ENCODE peak calls at places on chromosomes 12 and 14, in seven cellular contexts. S is Panc1, E is GM12878, R is GM23338, U is HepG2, C is K562, V is HCT116. F is an unnamed sample. For H3K36me3, the result is how much of the 10 kb centered on the place peaks cover.

GRCh38 chr12:57159341-57159740 is 11.9 kb upstream of the LRP1-AS start:
- ATAC-seq in S (no peak), E (no peak), R (no peak), U (no peak), C (no peak), V (no peak), F (peak)

GRCh38 chr14:63050694-63051093 is 5.4 kb upstream of the KCNH5 start:
- ATAC-seq in S (no peak), E (no peak), R (no peak), U (no peak), C (no peak), V (no peak), F (no peak)

GRCh38 chr12:123431951-123432886 is 4.3 kb downstream of the RILPL2 start:
- ATAC-seq in S (no peak), E (peak), R (no peak), U (no peak), C (no peak), V (no peak), F (no peak)

GRCh38 chr14:94394594-94395305 is 6.3 kb upstream of the SERPINA1 start:
- ATAC-seq in S (no peak), E (no peak), R (no peak), U (peak), C (no peak), V (no peak), F (peak)

GRCh38 chr14:68172216-68172615 is 352.6 kb downstream of the RAD51B start:
- ATAC-seq in S (no peak), E (no peak), R (no peak), U (peak), C (no peak), V (no peak), F (no peak)

GRCh38 chr14:90777830-90778467 is 38.3 kb downstream of the TTC7B start:
- ATAC-seq in S (no peak), E (no peak), R (no peak), U (no peak), C (peak), V (no peak), F (no peak)

GRCh38 chr12:5487971-5488955 is 56.4 kb downstream of the NTF3 start:
- ATAC-seq in S (no peak), E (no peak), R (no peak), U (no peak), C (no peak), V (no peak), F (no peak)

GRCh38 chr12:76519538-76519937 is 40.0 kb downstream of the OSBPL8 start:
- ATAC-seq in S (no peak), E (no peak), R (no peak), U (no peak), C (no peak), V (no peak), F (no peak)

GRCh38 chr12:69396041-69396440 is 36.5 kb downstream of the YEATS4 start:
- ATAC-seq in S (no peak), E (no peak), R (no peak), U (no peak), C (no peak), V (no peak), F (no peak)

GRCh38 chr12:107718606-107719005 is 33.0 kb downstream of the PWP1 start:
- ATAC-seq in S (no peak), E (peak), R (no peak), U (no peak), C (no peak), V (no peak), F (no peak)

GRCh38 chr12:92469837-92470236 is 233.0 kb upstream of the PLEKHG7 start:
- ATAC-seq in S (no peak), E (peak), R (no peak), U (no peak), C (no peak), V (no peak), F (no peak)

GRCh38 chr14:94681300-94682060 is 69.3 kb downstream of the SERPINA3 start:
- ATAC-seq in S (peak), E (peak), R (peak), U (peak), C (peak), V (peak), F (no peak)

GRCh38 chr14:73751157-73751691 is 37.0 kb upstream of the PNMA1 start:
- ATAC-seq in S (no peak), E (no peak), R (no peak), U (no peak), C (no peak), V (no peak), F (no peak)

GRCh38 chr14:73753887-73754880 is 40.0 kb upstream of the PNMA1 start:
- ATAC-seq in S (peak), E (peak), R (no peak), U (peak), C (peak), V (no peak), F (no peak)

GRCh38 chr14:73753043-73753886 is 39.1 kb upstream of the PNMA1 start:
- ATAC-seq in S (peak), E (peak), R (no peak), U (peak), C (peak), V (no peak), F (peak)

GRCh38 chr14:73750161-73750901 is 36.1 kb upstream of the PNMA1 start:
- ATAC-seq in S (no peak), E (no peak), R (no peak), U (no peak), C (no peak), V (no peak), F (no peak)

GRCh38 chr14:73752297-73752992 is 38.3 kb upstream of the PNMA1 start:
- ATAC-seq in S (peak), E (peak), R (peak), U (peak), C (no peak), V (peak), F (peak)
- H3K4me3 ChIP-seq in S (no peak), E (peak), R (no peak), U (no peak), C (no peak), V (no peak), F (no peak)

GRCh38 chr14:72970058-72970630 is 43.9 kb downstream of the DCAF4 start:
- ATAC-seq in S (no peak), E (no peak), R (no peak), U (no peak), C (no peak), V (no peak), F (no peak)

GRCh38 chr14:72970824-72971434 is 44.7 kb downstream of the DCAF4 start:
- ATAC-seq in S (no peak), E (no peak), R (no peak), U (no peak), C (no peak), V (no peak), F (peak)

GRCh38 chr14:72978856-72979255 is 48.0 kb downstream of the ZFYVE1 start:
- ATAC-seq in S (no peak), E (no peak), R (no peak), U (no peak), C (no peak), V (no peak), F (no peak)

GRCh38 chr14:72975776-72976175 is 49.5 kb downstream of the DCAF4 start:
- ATAC-seq in S (no peak), E (peak), R (peak), U (peak), C (peak), V (peak), F (no peak)

GRCh38 chr14:72974661-72975060 is 48.4 kb downstream of the DCAF4 start:
- ATAC-seq in S (no peak), E (no peak), R (no peak), U (no peak), C (no peak), V (no peak), F (no peak)
- H3K36me3 ChIP-seq in S (under half), E (under half), R (under half), U (under half), C (under half), V (under half), F (half or more)

GRCh38 chr12:49794021-49794420 is 34.2 kb downstream of the NCKAP5L start:
- ATAC-seq in S (no peak), E (no peak), R (no peak), U (no peak), C (no peak), V (no peak), F (no peak)

GRCh38 chr12:49795654-49796105 is 32.5 kb downstream of the NCKAP5L start:
- ATAC-seq in S (no peak), E (no peak), R (no peak), U (no peak), C (no peak), V (no peak), F (no peak)

GRCh38 chr12:49796155-49796554 is 32.1 kb downstream of the NCKAP5L start:
- ATAC-seq in S (no peak), E (no peak), R (no peak), U (no peak), C (no peak), V (no peak), F (no peak)

GRCh38 chr12:49793620-49794019 is 34.6 kb downstream of the NCKAP5L start:
- ATAC-seq in S (no peak), E (no peak), R (no peak), U (no peak), C (no peak), V (no peak), F (no peak)

GRCh38 chr12:49794811-49795653 is 33.2 kb downstream of the NCKAP5L start:
- ATAC-seq in S (no peak), E (no peak), R (no peak), U (peak), C (no peak), V (no peak), F (no peak)
- TF ChIP-seq POLR2AphosphoS5 in S (no peak), E (no peak), R (no peak), U (no peak), C (no peak), V (no peak), F (no peak)

DNA sequence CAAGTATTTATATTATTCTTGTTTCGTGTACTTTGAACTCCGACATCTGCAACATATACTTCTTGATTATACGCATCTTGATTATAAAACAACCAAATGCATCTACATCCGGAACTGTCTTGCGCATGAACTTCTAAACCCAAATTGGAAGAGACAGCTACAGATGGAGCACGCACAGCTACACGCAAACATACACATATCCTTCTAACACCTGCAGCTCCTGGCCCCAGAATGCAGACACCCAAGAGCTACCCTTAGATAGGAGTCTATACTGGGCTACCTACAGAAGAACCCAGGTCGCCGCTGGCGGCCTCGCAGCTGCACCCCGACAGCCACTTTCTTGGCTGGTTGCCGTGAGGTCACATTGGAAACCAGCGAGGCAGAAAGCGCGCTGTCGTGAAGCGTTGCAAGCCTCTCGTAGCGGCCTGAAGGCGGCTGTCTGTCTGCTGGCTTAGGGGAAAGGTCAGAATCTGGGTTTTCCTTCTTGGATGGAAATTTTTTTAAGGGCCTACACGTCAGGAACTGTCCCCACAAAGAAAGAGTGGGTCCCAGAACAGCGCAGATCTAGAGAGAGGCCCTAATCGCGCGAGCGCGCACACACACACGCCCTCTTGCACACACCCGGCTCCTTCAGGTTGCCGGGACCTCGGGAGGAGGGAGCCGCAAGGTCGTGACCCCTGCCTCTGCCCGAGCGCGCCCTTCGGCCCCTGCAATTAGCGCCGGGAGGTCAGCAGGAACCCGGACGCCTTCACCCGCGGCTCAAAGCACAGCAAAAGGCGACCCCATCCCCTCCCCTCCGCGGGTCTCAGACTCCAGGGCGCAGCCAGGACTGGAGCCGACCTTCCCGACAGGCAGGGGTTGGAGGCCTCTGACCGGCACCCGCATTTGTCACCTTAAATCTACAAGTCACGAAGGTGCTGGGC is 17.0 kb downstream of the TBX3 start:
- ATAC-seq in S (peak), E (no peak), R (peak), U (peak), C (no peak), V (no peak), F (no peak)
- H3K4me3 ChIP-seq in S (no peak), E (no peak), R (peak), U (peak), C (no peak), V (no peak), F (no peak)

GRCh38 chr12:132327351-132328171 is 1.8 kb downstream of the GALNT9 start:
- ATAC-seq in S (peak), E (no peak), R (peak), U (no peak), C (no peak), V (no peak), F (peak)
- H3K36me3 ChIP-seq in S (under half), E (under half), R (under half), U (under half), C (under half), V (under half), F (under half)

DNA sequence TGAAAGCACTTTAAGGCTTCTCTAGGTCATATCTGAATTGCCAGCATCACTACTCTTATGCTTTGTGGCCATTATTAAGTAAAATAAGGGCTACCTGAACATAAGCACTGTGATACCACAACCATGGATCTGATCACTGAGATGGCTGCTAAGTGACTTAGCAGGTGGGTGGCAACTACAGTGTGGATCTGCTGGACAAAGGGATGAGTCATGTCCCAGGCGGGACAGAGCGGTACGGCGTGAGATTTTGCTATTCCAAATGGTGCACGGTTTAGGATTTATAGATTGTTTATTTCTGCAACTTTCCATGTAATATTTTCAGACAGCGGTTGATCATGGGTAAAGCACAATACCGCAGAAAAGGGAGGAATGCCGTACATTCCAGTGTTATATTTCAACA is 39.4 kb downstream of the MLXIP start:
- ATAC-seq in S (no peak), E (no peak), R (no peak), U (no peak), C (no peak), V (no peak), F (no peak)
- TF ChIP-seq POLR2AphosphoS5 in S (no peak), E (no peak), R (no peak), U (no peak), C (no peak), V (no peak), F (peak)